ENCODE peak calls at places on chromosomes 4 and X, in six cellular contexts. B, W, I, P, F and K are unnamed samples.
A peak's percentile ranks its signal among the peaks of the same experiment; 100 is the strongest.

GRCh38 chr4:181674315-181674714 is 568.9 kb upstream of the TENM3 start:
- DNase-seq in I (no peak), F (no peak), B (no peak), P (no peak), W (no peak), K (no peak)

GRCh38 chrX:45806410-45807121 is 605.9 kb upstream of the DIPK2B start:
- DNase-seq in I (no peak), B (no peak), W (no peak), F (no peak), P (peak; percentile 5), K (no peak)

GRCh38 chr4:65367306-65367705 is 303.0 kb downstream of the EPHA5 start:
- DNase-seq in W (no peak), I (no peak), P (no peak), F (no peak), B (no peak), K (no peak)

GRCh38 chr4:52950226-52950625 is 88.1 kb downstream of the RASL11B start:
- DNase-seq in I (no peak), B (no peak), W (no peak), F (no peak), P (no peak), K (no peak)

GRCh38 chr4:129641179-129641578 is 545.2 kb downstream of the C4orf33 start:
- DNase-seq in P (peak; percentile 8), W (no peak), I (no peak), F (peak; percentile 4), B (peak; percentile 23), K (no peak)

GRCh38 chrX:23666282-23666681 is 1.0 kb upstream of the PRDX4 start:
- DNase-seq in I (no peak), P (no peak), B (no peak), W (no peak), F (no peak), K (no peak)

GRCh38 chrX:24506082-24506481 is 41.0 kb downstream of the PDK3 start:
- DNase-seq in F (no peak), I (no peak), B (no peak), W (no peak), P (peak; percentile 12), K (no peak)

GRCh38 chr4:121034010-121034409 is 38.3 kb downstream of the NDNF start:
- DNase-seq in F (no peak), I (no peak), P (no peak), W (no peak), B (no peak), K (no peak)

GRCh38 chr4:122912810-122913575 is 9.4 kb downstream of the NUDT6 start:
- DNase-seq in F (no peak), I (no peak), P (no peak), W (no peak), B (no peak), K (no peak)

GRCh38 chr4:183424109-183424751 is 20.2 kb upstream of the CDKN2AIP start:
- DNase-seq in I (no peak), B (no peak), F (no peak), W (no peak), P (no peak), K (no peak)

GRCh38 chr4:128061566-128062536 is 739 bp downstream of the LARP1B start:
- DNase-seq in I (peak; percentile 89), W (peak; percentile 92), P (no peak), F (peak; percentile 46), B (peak; percentile 49), K (peak; percentile 35)

GRCh38 chr4:125486354-125486753 is 171.6 kb downstream of the FAT4 start:
- DNase-seq in B (no peak), P (no peak), F (no peak), W (no peak), I (no peak), K (no peak)

GRCh38 chr4:56181140-56181950 is 205.9 kb downstream of the AASDH start:
- DNase-seq in W (no peak), P (no peak), B (no peak), F (no peak), I (no peak), K (no peak)

GRCh38 chr4:26252349-26252748 is 68.5 kb upstream of the RBPJ start:
- DNase-seq in W (no peak), I (no peak), P (peak; percentile 27), F (no peak), B (no peak), K (no peak)

GRCh38 chr4:110480031-110480549 is 4.1 kb downstream of the ENPEP start:
- DNase-seq in W (no peak), F (no peak), B (peak; percentile 7), I (no peak), P (no peak), K (peak; percentile 62)

GRCh38 chrX:49063715-49064114 is 4.9 kb downstream of the CCDC120 start:
- DNase-seq in I (no peak), B (no peak), P (no peak), W (no peak), F (no peak), K (no peak)

GRCh38 chr4:163350672-163351071 is 7.0 kb downstream of the NPY5R start:
- DNase-seq in I (no peak), W (no peak), F (no peak), P (no peak), B (no peak), K (no peak)

GRCh38 chr4:102575369-102576129 is 74.4 kb downstream of the NFKB1 start:
- DNase-seq in F (no peak), P (no peak), W (no peak), I (no peak), B (no peak), K (no peak)

GRCh38 chrX:22171287-22172060 is 101.2 kb upstream of the CBLL2 start:
- DNase-seq in F (no peak), I (no peak), W (no peak), P (no peak), B (no peak), K (no peak)

GRCh38 chr4:76750716-76751115 is 147.2 kb downstream of the SOWAHB start:
- DNase-seq in I (no peak), P (no peak), W (no peak), B (no peak), F (no peak), K (no peak)

DNA sequence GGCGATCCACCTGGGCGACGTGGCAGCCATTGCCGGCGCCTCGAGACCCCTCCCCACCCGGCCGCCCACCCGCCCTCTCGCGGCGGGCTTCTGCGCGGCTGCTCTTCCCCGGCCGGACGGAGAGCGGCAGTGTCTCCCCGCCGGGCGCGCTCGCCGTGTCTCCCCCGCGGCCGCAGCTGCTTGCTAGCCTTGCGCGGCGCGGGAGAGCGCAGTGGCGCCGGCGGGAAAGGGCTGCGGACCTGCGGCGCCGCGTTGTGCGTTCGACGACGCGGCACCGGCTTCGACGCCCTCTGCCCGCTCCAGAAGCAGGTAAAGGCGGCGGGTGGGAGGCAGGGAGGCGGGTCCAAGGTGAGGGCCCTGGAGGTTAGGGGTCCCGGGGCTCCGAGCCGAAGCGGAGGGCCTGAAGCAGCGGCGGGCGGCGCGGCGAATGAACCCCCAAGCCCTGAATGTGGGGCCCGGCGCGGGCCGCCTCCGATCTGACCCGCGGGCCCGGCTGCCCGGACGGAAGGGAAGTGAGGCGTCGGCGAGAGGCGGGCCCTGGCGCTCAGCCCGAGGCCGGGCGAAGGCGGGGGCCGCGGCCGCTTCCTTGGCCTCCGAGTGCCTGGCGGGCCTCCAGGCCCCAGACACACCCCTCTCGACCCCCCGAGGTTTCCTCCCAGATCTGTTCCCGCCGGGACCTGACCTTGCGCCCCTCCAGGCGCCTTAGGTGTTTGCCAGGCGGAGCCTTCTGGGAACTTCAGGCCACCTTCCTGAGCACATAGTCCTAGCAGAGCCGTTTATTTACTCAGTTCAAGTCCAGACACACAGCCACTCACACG is at the start of gene N4BP2:
- DNase-seq in P (peak; percentile 5), F (peak; percentile 40), W (peak; percentile 93), I (peak; percentile 94), B (peak; percentile 86), K (peak; percentile 83)
- TF ChIP-seq POLR2A in P (peak; percentile 80), F (peak; percentile 78), W (peak; percentile 94), I (no peak), B (peak; percentile 91), K (peak; percentile 91)

DNA sequence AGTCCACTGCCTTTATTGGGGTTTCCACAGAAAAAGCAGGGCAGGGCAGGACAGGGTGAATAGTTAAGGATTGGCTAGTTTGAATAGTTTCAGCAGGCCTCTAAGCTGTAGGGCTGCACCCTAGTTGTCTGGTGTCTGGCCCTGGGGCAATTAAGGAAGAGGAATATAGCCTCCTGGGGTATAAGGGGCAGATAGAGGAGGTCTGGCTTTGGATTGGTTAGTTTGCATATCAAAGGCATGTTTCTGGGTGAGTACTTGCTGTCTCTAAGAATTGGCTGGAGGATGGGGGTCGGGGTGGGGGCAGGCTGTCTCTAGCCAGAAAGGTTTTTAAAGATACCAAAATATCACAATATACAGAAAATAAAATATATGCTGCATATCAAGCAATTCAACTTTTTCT is 100.4 kb downstream of the TMEM164 start:
- DNase-seq in P (no peak), I (no peak), F (no peak), W (no peak), B (no peak), K (no peak)
- TF ChIP-seq POLR2A in P (no peak), I (no peak), F (no peak), W (no peak), B (no peak), K (no peak)

GRCh38 chrX:41043950-41044349 is 41.3 kb upstream of the USP9X start:
- DNase-seq in I (no peak), B (no peak), F (no peak), W (no peak), P (no peak), K (no peak)

GRCh38 chrX:41045960-41046567 is 39.2 kb upstream of the USP9X start:
- DNase-seq in B (no peak), I (no peak), P (no peak), F (peak; percentile 2), W (no peak), K (peak; percentile 15)

GRCh38 chrX:41051303-41051702 is 33.9 kb upstream of the USP9X start:
- DNase-seq in I (no peak), P (no peak), F (no peak), B (no peak), W (no peak), K (no peak)

GRCh38 chrX:41050359-41050758 is 34.9 kb upstream of the USP9X start:
- DNase-seq in B (no peak), I (no peak), W (no peak), P (no peak), F (no peak), K (no peak)

GRCh38 chrX:41047878-41048534 is 37.2 kb upstream of the USP9X start:
- DNase-seq in I (no peak), B (no peak), F (no peak), W (no peak), P (no peak), K (no peak)
- TF ChIP-seq POLR2A in I (no peak), B (no peak), F (no peak), W (no peak), P (no peak), K (no peak)

DNA sequence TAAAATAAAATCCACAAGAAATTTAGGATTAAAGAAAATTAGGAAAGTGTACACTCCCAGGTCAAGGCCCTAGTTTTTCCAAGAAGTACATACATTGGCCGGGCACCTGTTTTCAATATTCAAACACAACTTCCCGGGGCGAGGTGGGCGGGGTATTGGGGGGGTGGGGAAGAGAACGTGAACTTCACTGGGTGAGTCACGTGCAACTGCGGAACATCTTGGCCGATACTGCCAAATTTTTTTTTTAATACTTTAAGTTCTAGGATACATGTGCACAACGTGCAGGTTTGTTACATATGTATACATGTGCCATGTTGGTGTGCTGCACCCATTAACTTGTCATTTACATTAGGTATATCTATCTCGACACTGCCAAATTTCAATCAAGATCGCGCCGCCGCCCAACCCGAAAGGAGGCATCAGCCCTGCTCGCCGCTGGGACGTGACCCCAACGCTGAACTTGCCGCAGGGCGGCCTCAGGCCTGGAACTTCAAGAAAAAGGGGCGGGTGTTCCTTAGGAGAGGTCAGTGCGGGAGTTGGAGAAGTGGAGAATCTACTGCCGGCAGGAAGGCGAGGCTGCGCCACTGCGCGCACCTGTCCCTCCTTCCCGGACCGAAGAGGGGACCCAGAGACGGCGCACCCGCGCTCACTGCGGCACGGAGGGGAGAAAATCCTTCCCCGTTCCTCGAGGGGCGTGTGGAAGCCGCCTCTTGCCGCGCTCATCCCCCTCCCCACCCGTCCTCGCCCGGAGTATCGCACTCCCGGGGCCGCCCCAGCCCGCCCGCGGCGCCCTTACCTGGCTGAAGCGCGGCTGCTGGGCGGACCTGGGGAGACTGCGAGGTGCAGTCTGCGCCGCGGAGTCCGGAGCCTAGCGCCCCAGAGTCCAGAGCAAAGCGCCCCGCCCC is at the start of gene TEC:
- DNase-seq in W (no peak), P (no peak), B (no peak), F (peak; percentile 32), I (no peak), K (peak; percentile 24)
- TF ChIP-seq POLR2A in W (peak; percentile 15), P (peak; percentile 92), B (peak; percentile 58), F (peak; percentile 65), I (no peak), K (peak; percentile 66)